ENCODE peak calls at places on chromosomes 3 and 15, in seven cellular contexts. One of them, this sample, is unnamed.

GRCh38 chr15:88690331-88690730 is 51.5 kb downstream of the ISG20 start:
- DNase-seq in K562: no peak
- DNase-seq in heart left ventricle: no peak
- DNase-seq in psoas muscle: no peak
- DNase-seq in IMR-90: no peak
- DNase-seq in OCI-LY7: no peak
- DNase-seq in stomach: no peak
- DNase-seq in this sample: no peak

GRCh38 chr3:45387636-45388348 is 584 bp upstream of the LARS2 start:
- DNase-seq in K562: no peak
- DNase-seq in psoas muscle: peak; percentile 57
- DNase-seq in OCI-LY7: no peak
- DNase-seq in heart left ventricle: no peak
- DNase-seq in IMR-90: no peak
- DNase-seq in stomach: no peak
- DNase-seq in this sample: no peak

GRCh38 chr15:87716422-87716821 is 540.1 kb downstream of the NTRK3 start:
- DNase-seq in stomach: no peak
- DNase-seq in K562: no peak
- DNase-seq in psoas muscle: no peak
- DNase-seq in heart left ventricle: no peak
- DNase-seq in OCI-LY7: no peak
- DNase-seq in IMR-90: no peak
- DNase-seq in this sample: no peak

GRCh38 chr15:101453123-101454120 is 36.1 kb downstream of the PCSK6 start:
- DNase-seq in heart left ventricle: no peak
- DNase-seq in psoas muscle: no peak
- DNase-seq in OCI-LY7: no peak
- DNase-seq in stomach: no peak
- DNase-seq in IMR-90: no peak
- DNase-seq in K562: no peak
- DNase-seq in this sample: no peak

GRCh38 chr3:62122819-62123218 is 250.5 kb downstream of the FEZF2 start:
- DNase-seq in heart left ventricle: no peak
- DNase-seq in psoas muscle: no peak
- DNase-seq in IMR-90: no peak
- DNase-seq in K562: no peak
- DNase-seq in OCI-LY7: no peak
- DNase-seq in stomach: no peak
- DNase-seq in this sample: no peak

GRCh38 chr3:15171096-15171495 is 35.0 kb upstream of the CAPN7 start:
- DNase-seq in K562: no peak
- DNase-seq in heart left ventricle: no peak
- DNase-seq in stomach: no peak
- DNase-seq in psoas muscle: no peak
- DNase-seq in IMR-90: no peak
- DNase-seq in OCI-LY7: no peak
- DNase-seq in this sample: no peak

GRCh38 chr3:105688821-105689220 is 180.0 kb downstream of the CBLB start:
- DNase-seq in psoas muscle: no peak
- DNase-seq in stomach: no peak
- DNase-seq in heart left ventricle: no peak
- DNase-seq in OCI-LY7: no peak
- DNase-seq in K562: no peak
- DNase-seq in IMR-90: no peak
- DNase-seq in this sample: no peak

GRCh38 chr3:184341925-184342324 is 4.5 kb downstream of the FAM131A start:
- DNase-seq in OCI-LY7: no peak
- DNase-seq in stomach: peak; percentile 91
- DNase-seq in K562: no peak
- DNase-seq in heart left ventricle: no peak
- DNase-seq in psoas muscle: peak; percentile 30
- DNase-seq in IMR-90: no peak
- DNase-seq in this sample: no peak

GRCh38 chr3:22358334-22358733 is 607.3 kb upstream of the ZNF385D start:
- DNase-seq in K562: no peak
- DNase-seq in psoas muscle: no peak
- DNase-seq in IMR-90: no peak
- DNase-seq in OCI-LY7: no peak
- DNase-seq in heart left ventricle: no peak
- DNase-seq in stomach: no peak
- DNase-seq in this sample: no peak

GRCh38 chr15:73704869-73705645 is 20.9 kb downstream of the CD276 start:
- DNase-seq in stomach: peak; percentile 67
- DNase-seq in psoas muscle: peak; percentile 73
- DNase-seq in K562: peak; percentile 76
- DNase-seq in IMR-90: peak; percentile 28
- DNase-seq in heart left ventricle: peak; percentile 81
- DNase-seq in OCI-LY7: peak; percentile 67
- DNase-seq in this sample: peak; percentile 37

GRCh38 chr3:5321941-5322340 is 134.4 kb downstream of the EDEM1 start:
- DNase-seq in K562: no peak
- DNase-seq in IMR-90: no peak
- DNase-seq in OCI-LY7: no peak
- DNase-seq in stomach: no peak
- DNase-seq in psoas muscle: no peak
- DNase-seq in heart left ventricle: no peak
- DNase-seq in this sample: no peak

GRCh38 chr3:187210555-187211327 is 13.5 kb downstream of the RTP1 start:
- DNase-seq in OCI-LY7: no peak
- DNase-seq in psoas muscle: no peak
- DNase-seq in stomach: no peak
- DNase-seq in IMR-90: peak; percentile 41
- DNase-seq in K562: peak; percentile 20
- DNase-seq in heart left ventricle: no peak
- DNase-seq in this sample: no peak

GRCh38 chr15:41796457-41796856 is 22.2 kb downstream of the MAPKBP1 start:
- DNase-seq in OCI-LY7: no peak
- DNase-seq in psoas muscle: no peak
- DNase-seq in K562: no peak
- DNase-seq in IMR-90: peak; percentile 68
- DNase-seq in stomach: no peak
- DNase-seq in heart left ventricle: no peak
- DNase-seq in this sample: no peak

GRCh38 chr3:123157598-123158287 is 44.0 kb upstream of the SEC22A start:
- DNase-seq in psoas muscle: no peak
- DNase-seq in stomach: peak; percentile 80
- DNase-seq in IMR-90: no peak
- DNase-seq in K562: no peak
- DNase-seq in OCI-LY7: no peak
- DNase-seq in heart left ventricle: no peak
- DNase-seq in this sample: no peak

GRCh38 chr15:89662893-89663673 is 7.8 kb upstream of the KIF7 start:
- DNase-seq in stomach: peak; percentile 66
- DNase-seq in OCI-LY7: no peak
- DNase-seq in psoas muscle: peak; percentile 73
- DNase-seq in IMR-90: peak; percentile 92
- DNase-seq in K562: no peak
- DNase-seq in heart left ventricle: peak; percentile 74
- DNase-seq in this sample: no peak

GRCh38 chr15:69585937-69586336 is 133.3 kb downstream of the RPLP1 start:
- DNase-seq in K562: no peak
- DNase-seq in psoas muscle: no peak
- DNase-seq in heart left ventricle: no peak
- DNase-seq in OCI-LY7: no peak
- DNase-seq in stomach: no peak
- DNase-seq in IMR-90: no peak
- DNase-seq in this sample: no peak

GRCh38 chr3:171443211-171443957 is 16.8 kb downstream of the TNIK start:
- DNase-seq in psoas muscle: no peak
- DNase-seq in OCI-LY7: no peak
- DNase-seq in stomach: no peak
- DNase-seq in heart left ventricle: no peak
- DNase-seq in K562: no peak
- DNase-seq in IMR-90: peak; percentile 42
- DNase-seq in this sample: no peak

GRCh38 chr3:120855665-120856437 is 52.2 kb upstream of the STXBP5L start:
- DNase-seq in heart left ventricle: peak; percentile 57
- DNase-seq in OCI-LY7: no peak
- DNase-seq in K562: no peak
- DNase-seq in stomach: no peak
- DNase-seq in IMR-90: peak; percentile 74
- DNase-seq in psoas muscle: no peak
- DNase-seq in this sample: no peak

GRCh38 chr3:45041666-45042065 is 15.6 kb downstream of the CLEC3B start:
- DNase-seq in psoas muscle: no peak
- DNase-seq in IMR-90: no peak
- DNase-seq in stomach: no peak
- DNase-seq in OCI-LY7: no peak
- DNase-seq in heart left ventricle: no peak
- DNase-seq in K562: no peak
- DNase-seq in this sample: no peak

GRCh38 chr3:23865595-23866396 is 51.0 kb downstream of the NKIRAS1 start:
- DNase-seq in IMR-90: peak; percentile 38
- DNase-seq in psoas muscle: no peak
- DNase-seq in OCI-LY7: peak; percentile 27
- DNase-seq in heart left ventricle: no peak
- DNase-seq in K562: no peak
- DNase-seq in stomach: no peak
- DNase-seq in this sample: no peak

GRCh38 chr3:127206154-127206553 is 13.2 kb downstream of the PRR23E start:
- DNase-seq in IMR-90: no peak
- DNase-seq in K562: no peak
- DNase-seq in OCI-LY7: no peak
- DNase-seq in stomach: peak; percentile 20
- DNase-seq in heart left ventricle: peak; percentile 9
- DNase-seq in psoas muscle: no peak
- DNase-seq in this sample: no peak

GRCh38 chr15:66824374-66824773 is 122.3 kb downstream of the SMAD6 start:
- DNase-seq in stomach: no peak
- DNase-seq in psoas muscle: no peak
- DNase-seq in heart left ventricle: no peak
- DNase-seq in IMR-90: no peak
- DNase-seq in OCI-LY7: no peak
- DNase-seq in K562: no peak
- DNase-seq in this sample: no peak

GRCh38 chr3:138960417-138960852 is 13.4 kb downstream of the FOXL2NB start:
- DNase-seq in K562: no peak
- DNase-seq in heart left ventricle: no peak
- DNase-seq in OCI-LY7: no peak
- DNase-seq in psoas muscle: no peak
- DNase-seq in stomach: no peak
- DNase-seq in IMR-90: no peak
- DNase-seq in this sample: no peak

GRCh38 chr3:140338916-140339315 is 338.9 kb upstream of the TRIM42 start:
- DNase-seq in psoas muscle: no peak
- DNase-seq in OCI-LY7: no peak
- DNase-seq in IMR-90: no peak
- DNase-seq in K562: no peak
- DNase-seq in heart left ventricle: no peak
- DNase-seq in stomach: no peak
- DNase-seq in this sample: no peak

GRCh38 chr15:76181705-76182107 is 121.9 kb downstream of the TMEM266 start:
- DNase-seq in stomach: no peak
- DNase-seq in IMR-90: no peak
- DNase-seq in K562: no peak
- DNase-seq in heart left ventricle: no peak
- DNase-seq in psoas muscle: no peak
- DNase-seq in OCI-LY7: no peak
- DNase-seq in this sample: no peak

GRCh38 chr3:111252795-111253194 is 181.2 kb downstream of the NECTIN3 start:
- DNase-seq in K562: no peak
- DNase-seq in psoas muscle: no peak
- DNase-seq in OCI-LY7: no peak
- DNase-seq in stomach: no peak
- DNase-seq in heart left ventricle: no peak
- DNase-seq in IMR-90: peak; percentile 51
- DNase-seq in this sample: no peak

GRCh38 chr3:84223512-84223911 is 735.3 kb upstream of the CADM2 start:
- DNase-seq in stomach: no peak
- DNase-seq in OCI-LY7: peak; percentile 6
- DNase-seq in K562: no peak
- DNase-seq in heart left ventricle: no peak
- DNase-seq in psoas muscle: no peak
- DNase-seq in IMR-90: no peak
- DNase-seq in this sample: no peak

GRCh38 chr3:84224262-84224661 is 734.5 kb upstream of the CADM2 start:
- DNase-seq in stomach: no peak
- DNase-seq in OCI-LY7: no peak
- DNase-seq in K562: peak; percentile 18
- DNase-seq in psoas muscle: no peak
- DNase-seq in IMR-90: no peak
- DNase-seq in heart left ventricle: no peak
- DNase-seq in this sample: no peak
- H3K9me3 ChIP-seq in stomach: no peaks in the 10 kb centered on the region
- H3K9me3 ChIP-seq in OCI-LY7: peaks cover 25% of the 10 kb centered on the region
- H3K9me3 ChIP-seq in K562: no peaks in the 10 kb centered on the region
- H3K9me3 ChIP-seq in psoas muscle: peaks cover 7% of the 10 kb centered on the region
- H3K9me3 ChIP-seq in IMR-90: peaks cover 6% of the 10 kb centered on the region
- H3K9me3 ChIP-seq in heart left ventricle: peaks cover 3% of the 10 kb centered on the region
- H3K9me3 ChIP-seq in this sample: peaks cover 4% of the 10 kb centered on the region

GRCh38 chr3:43522702-43523362 is 99.0 kb downstream of the ANO10 start:
- DNase-seq in K562: peak; percentile 80
- DNase-seq in psoas muscle: no peak
- DNase-seq in stomach: no peak
- DNase-seq in IMR-90: peak; percentile 73
- DNase-seq in heart left ventricle: no peak
- DNase-seq in OCI-LY7: no peak
- DNase-seq in this sample: no peak
- H3K27ac ChIP-seq in K562: peak overlapping the region; percentile 84
- H3K27ac ChIP-seq in psoas muscle: no peak overlapping the region
- H3K27ac ChIP-seq in stomach: no peak overlapping the region
- H3K27ac ChIP-seq in IMR-90: no peak overlapping the region
- H3K27ac ChIP-seq in heart left ventricle: no peak overlapping the region
- H3K27ac ChIP-seq in OCI-LY7: no peak overlapping the region
- H3K27ac ChIP-seq in this sample: no peak overlapping the region

GRCh38 chr3:144431134-144431533 is 459.5 kb downstream of the DIPK2A start:
- DNase-seq in heart left ventricle: no peak
- DNase-seq in stomach: no peak
- DNase-seq in IMR-90: no peak
- DNase-seq in OCI-LY7: no peak
- DNase-seq in K562: no peak
- DNase-seq in psoas muscle: no peak
- DNase-seq in this sample: no peak
- H3K4me3 ChIP-seq in heart left ventricle: no peak overlapping the region
- H3K4me3 ChIP-seq in stomach: no peak overlapping the region
- H3K4me3 ChIP-seq in IMR-90: no peak overlapping the region
- H3K4me3 ChIP-seq in OCI-LY7: no peak overlapping the region
- H3K4me3 ChIP-seq in K562: no peak overlapping the region
- H3K4me3 ChIP-seq in psoas muscle: no peak overlapping the region
- H3K4me3 ChIP-seq in this sample: no peak overlapping the region

GRCh38 chr3:19799115-19799514 is 134.9 kb downstream of the EFHB start:
- DNase-seq in K562: no peak
- DNase-seq in heart left ventricle: no peak
- DNase-seq in stomach: no peak
- DNase-seq in psoas muscle: no peak
- DNase-seq in OCI-LY7: no peak
- DNase-seq in IMR-90: no peak
- DNase-seq in this sample: no peak
- H3K9me3 ChIP-seq in K562: no peaks in the 10 kb centered on the region
- H3K9me3 ChIP-seq in heart left ventricle: peaks cover 16% of the 10 kb centered on the region
- H3K9me3 ChIP-seq in stomach: peaks cover 6% of the 10 kb centered on the region
- H3K9me3 ChIP-seq in psoas muscle: peaks cover 13% of the 10 kb centered on the region
- H3K9me3 ChIP-seq in OCI-LY7: no peaks in the 10 kb centered on the region
- H3K9me3 ChIP-seq in IMR-90: peaks cover 10% of the 10 kb centered on the region
- H3K9me3 ChIP-seq in this sample: peaks cover 3% of the 10 kb centered on the region

GRCh38 chr15:80076321-80077318 is 17.1 kb downstream of the ZFAND6 start:
- DNase-seq in psoas muscle: no peak
- DNase-seq in OCI-LY7: no peak
- DNase-seq in IMR-90: peak; percentile 50
- DNase-seq in K562: no peak
- DNase-seq in stomach: no peak
- DNase-seq in heart left ventricle: no peak
- DNase-seq in this sample: no peak
- H3K27ac ChIP-seq in psoas muscle: peak overlapping the region; percentile 44
- H3K27ac ChIP-seq in OCI-LY7: no peak overlapping the region
- H3K27ac ChIP-seq in IMR-90: no peak overlapping the region
- H3K27ac ChIP-seq in K562: no peak overlapping the region
- H3K27ac ChIP-seq in stomach: peak overlapping the region; percentile 59
- H3K27ac ChIP-seq in heart left ventricle: no peak overlapping the region
- H3K27ac ChIP-seq in this sample: no peak overlapping the region

This sample was measured in effector memory CD4-positive, alpha-beta T cell.